ENCODE peak calls at places on chromosomes 3 and 15, in eight cellular contexts. E, Z, K, X, C, Y, W and O are unnamed samples.

GRCh38 chr15:34365073-34365825 is 1.7 kb downstream of the LPCAT4 start:
- DNase-seq in W (no peak), Y (no peak), Z (peak), X (no peak), C (no peak), K (no peak), E (no peak), O (no peak)

GRCh38 chr3:194691481-194692281 is 6.0 kb downstream of the FAM43A start:
- DNase-seq in X (no peak), K (no peak), Y (no peak), E (peak), W (no peak), C (no peak), Z (no peak), O (no peak)

GRCh38 chr15:61157933-61158332 is 71.2 kb downstream of the RORA start:
- DNase-seq in Y (no peak), Z (peak), C (no peak), K (no peak), W (peak), E (no peak), X (peak), O (peak)

GRCh38 chr3:161274691-161275298 is 53.7 kb downstream of the NMD3 start:
- DNase-seq in Y (no peak), E (no peak), W (peak), Z (peak), X (no peak), C (peak), K (peak), O (no peak)

GRCh38 chr3:13517253-13517977 is 31.5 kb upstream of the FBLN2 start:
- DNase-seq in K (no peak), Z (peak), E (no peak), W (no peak), X (peak), C (no peak), Y (no peak), O (peak)

GRCh38 chr3:8846176-8846575 is 76.8 kb upstream of the OXTR start:
- DNase-seq in K (no peak), X (no peak), E (no peak), W (no peak), Y (no peak), Z (no peak), C (no peak), O (no peak)

GRCh38 chr3:47634996-47635395 is 56.3 kb upstream of the CSPG5 start:
- DNase-seq in Y (no peak), Z (no peak), W (no peak), C (no peak), X (no peak), K (no peak), E (no peak), O (no peak)

GRCh38 chr3:103308921-103309320 is 874.1 kb downstream of the ZPLD1 start:
- DNase-seq in W (no peak), X (no peak), K (no peak), E (no peak), C (no peak), Z (no peak), Y (no peak), O (no peak)

GRCh38 chr15:101252836-101253235 is 988 bp upstream of the CHSY1 start:
- DNase-seq in C (no peak), E (no peak), Z (no peak), K (no peak), X (no peak), Y (no peak), W (no peak), O (no peak)

GRCh38 chr3:137032465-137033120 is 74.8 kb downstream of the IL20RB start:
- DNase-seq in W (peak), C (peak), K (peak), Y (peak), E (peak), Z (peak), X (peak), O (peak)

GRCh38 chr3:69748503-69748902 is 9.2 kb downstream of the MITF start:
- DNase-seq in X (no peak), Y (no peak), C (no peak), W (no peak), Z (no peak), K (no peak), E (no peak), O (no peak)

GRCh38 chr3:148101061-148101460 is 596.6 kb upstream of the AGTR1 start:
- DNase-seq in C (peak), Y (no peak), K (no peak), W (no peak), Z (no peak), E (no peak), X (no peak), O (no peak)
- H3K4me3 ChIP-seq in C (no peak), Y (no peak), K (no peak), W (no peak), Z (no peak), E (no peak), X (no peak), O (no peak)

DNA sequence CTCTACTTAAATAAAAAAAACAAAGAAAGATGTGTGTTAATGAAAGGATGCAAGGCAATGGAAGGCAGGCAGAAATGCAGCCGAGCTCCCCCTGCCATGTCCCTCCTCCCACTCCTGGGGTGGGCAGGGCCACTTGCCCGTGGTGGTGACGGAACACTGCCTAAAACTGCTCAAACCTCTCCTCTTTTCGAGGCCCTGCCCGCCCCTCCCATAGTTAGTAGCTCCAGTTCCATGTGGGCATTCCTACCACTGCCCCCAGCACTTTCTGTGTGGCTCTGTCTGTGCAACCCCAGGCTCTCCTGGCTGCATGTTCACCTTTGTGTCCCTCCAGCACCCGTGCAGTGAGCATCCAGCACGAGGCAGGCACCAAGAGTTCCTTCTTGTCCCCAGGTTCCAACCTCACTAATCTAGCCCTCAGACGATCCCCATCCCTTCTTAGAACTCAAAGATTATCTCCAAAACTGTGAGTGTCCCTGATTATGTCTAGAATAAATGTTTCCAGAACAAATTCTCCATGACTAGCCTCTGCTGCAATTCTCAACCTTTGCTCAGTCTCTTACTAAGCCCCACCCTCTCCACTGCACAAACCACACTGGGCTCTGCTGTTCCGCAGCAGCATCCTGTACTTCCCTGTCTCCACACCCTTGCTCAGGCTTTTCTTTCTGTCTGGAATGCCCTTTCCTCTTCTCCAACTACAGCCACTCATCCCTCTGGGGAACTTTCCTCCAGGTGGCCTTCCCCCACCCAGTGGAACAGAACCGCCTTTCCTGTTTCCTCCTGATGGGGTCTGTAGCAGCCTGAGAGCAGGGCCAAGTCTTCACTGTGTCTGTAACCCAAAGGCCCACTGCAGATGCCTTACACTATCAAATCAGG is 32.6 kb upstream of the SPTBN5 start:
- DNase-seq in E (peak), C (no peak), W (peak), Y (no peak), K (no peak), X (no peak), Z (no peak), O (no peak)
- TF ChIP-seq POLR2A in E (no peak), C (no peak), W (peak), Y (no peak), K (no peak), X (no peak), Z (no peak), O (no peak)

GRCh38 chr3:183210862-183211341 is 42.2 kb upstream of the B3GNT5 start:
- DNase-seq in X (no peak), C (no peak), Z (peak), K (no peak), Y (no peak), E (no peak), W (no peak), O (no peak)
- H3K4me3 ChIP-seq in X (no peak), C (no peak), Z (no peak), K (no peak), Y (no peak), E (no peak), W (no peak), O (no peak)

DNA sequence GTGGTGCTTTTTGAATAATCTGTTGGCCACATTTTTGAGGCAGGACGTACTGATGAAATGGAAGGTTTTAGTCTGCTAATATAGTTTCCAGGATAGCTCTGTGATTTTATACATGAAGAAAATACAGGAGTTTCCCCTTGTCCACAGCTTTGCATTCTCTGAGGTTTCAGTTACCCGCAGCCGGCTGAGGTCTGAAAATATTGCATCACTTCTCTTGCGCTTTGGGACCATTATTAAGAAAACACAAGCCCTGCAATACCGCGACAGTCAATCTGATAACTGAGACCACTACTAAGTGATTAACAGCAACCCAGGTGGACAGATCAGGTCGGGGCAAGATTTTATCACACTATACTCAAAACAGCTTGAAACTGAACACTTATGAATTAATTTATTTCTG is 33.0 kb downstream of the BLM start:
- DNase-seq in E (no peak), W (no peak), X (no peak), C (no peak), Y (no peak), Z (no peak), K (no peak), O (no peak)
- TF ChIP-seq POLR2A in E (no peak), W (no peak), X (no peak), C (no peak), Y (no peak), Z (no peak), K (no peak), O (no peak)

DNA sequence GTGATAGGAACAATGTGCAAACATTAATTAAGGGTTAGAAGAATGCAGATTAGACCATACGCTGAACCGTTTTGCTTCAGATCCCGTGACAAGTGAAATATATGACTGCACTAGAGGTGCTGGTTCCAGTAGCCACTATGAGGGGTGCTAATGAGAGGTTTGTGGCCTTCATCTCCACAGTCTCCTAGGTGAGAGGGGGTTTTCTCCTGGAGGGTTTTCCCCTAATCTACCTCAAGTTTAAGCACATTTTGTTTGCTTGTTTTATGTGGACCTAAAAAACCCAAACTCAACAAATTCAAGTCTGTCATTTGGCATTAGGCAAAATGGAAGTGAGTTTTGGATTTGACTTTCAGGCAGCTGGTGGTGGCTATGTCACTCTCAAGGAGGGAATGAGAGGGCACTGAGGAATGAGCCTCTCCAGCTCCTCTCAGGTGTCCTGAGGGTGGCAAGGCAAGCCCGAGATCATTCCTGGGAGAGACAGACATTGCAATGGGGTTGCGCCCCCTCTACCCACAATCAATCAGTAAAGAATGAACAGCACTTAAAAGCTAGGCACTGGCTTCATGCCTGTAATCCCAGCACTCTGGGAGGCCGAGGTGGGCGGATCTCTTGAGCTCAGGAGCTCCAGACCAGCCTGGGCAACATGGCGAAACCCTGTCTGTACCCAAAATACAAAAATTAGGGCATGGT is 13.9 kb upstream of the SHF start:
- DNase-seq in C (no peak), K (no peak), X (no peak), W (no peak), Y (no peak), E (no peak), Z (no peak), O (no peak)
- H3K4me3 ChIP-seq in C (no peak), K (peak), X (no peak), W (no peak), Y (no peak), E (peak), Z (no peak), O (no peak)

DNA sequence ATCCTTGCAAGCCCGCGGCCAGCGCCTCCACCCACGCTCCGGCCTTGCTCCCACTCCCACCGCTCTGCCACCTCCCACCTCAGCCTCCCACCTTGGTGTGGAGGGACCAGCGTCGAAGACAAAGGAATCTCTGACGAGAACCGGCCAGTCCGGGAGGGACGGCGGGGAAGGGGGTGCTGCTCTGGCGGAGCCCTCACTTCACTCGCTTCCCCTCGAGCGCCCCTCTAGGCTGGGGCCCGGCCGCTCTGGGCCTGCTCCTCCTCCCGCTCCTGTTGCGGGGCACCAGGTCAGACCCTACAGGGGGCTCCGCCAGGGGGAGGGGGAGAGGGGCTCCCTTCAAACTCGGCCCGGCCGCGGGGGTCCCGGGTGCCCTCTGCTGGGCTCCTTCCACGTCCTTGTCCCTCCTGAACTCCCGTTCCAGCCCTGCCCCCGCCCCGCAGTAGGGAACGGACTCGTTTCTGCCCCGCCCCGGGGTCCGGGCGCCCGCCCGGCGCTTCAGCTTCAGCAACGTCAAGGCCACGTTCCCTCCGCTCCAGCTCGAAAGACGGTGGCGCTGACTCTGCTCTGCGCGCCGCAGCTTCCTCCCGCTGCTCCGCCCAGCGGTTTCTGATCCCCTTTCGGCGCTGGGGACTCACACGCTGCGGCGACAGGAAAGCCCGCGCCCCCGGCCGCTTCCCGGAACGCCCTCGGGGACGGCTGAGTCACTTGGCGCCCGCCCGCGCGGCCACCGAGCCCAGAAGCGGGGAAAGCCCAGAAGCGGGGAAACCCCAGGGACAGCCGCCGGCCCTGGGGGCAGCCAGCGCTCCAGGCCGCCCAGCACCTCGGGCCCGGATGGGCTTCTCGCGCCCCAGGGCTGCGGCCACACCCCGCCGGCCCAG is 28.6 kb downstream of the ARHGAP31 start:
- DNase-seq in E (peak), Y (peak), K (peak), Z (peak), C (peak), X (peak), W (peak), O (peak)
- TF ChIP-seq POLR2A in E (no peak), Y (peak), K (peak), Z (no peak), C (peak), X (peak), W (peak), O (no peak)

GRCh38 chr15:98874773-98875172 is 132.8 kb downstream of the PGPEP1L start:
- DNase-seq in Z (no peak), C (no peak), E (no peak), X (no peak), W (no peak), Y (no peak), K (no peak), O (no peak)
- H3K4me3 ChIP-seq in Z (no peak), C (no peak), E (no peak), X (no peak), W (no peak), Y (peak), K (no peak), O (no peak)

GRCh38 chr3:67076607-67077006 is 78.5 kb downstream of the KBTBD8 start:
- DNase-seq in E (no peak), W (no peak), K (no peak), C (no peak), X (no peak), Z (no peak), Y (no peak), O (no peak)
- TF ChIP-seq POLR2A in E (no peak), W (no peak), K (no peak), C (no peak), X (no peak), Z (no peak), Y (no peak), O (no peak)

DNA sequence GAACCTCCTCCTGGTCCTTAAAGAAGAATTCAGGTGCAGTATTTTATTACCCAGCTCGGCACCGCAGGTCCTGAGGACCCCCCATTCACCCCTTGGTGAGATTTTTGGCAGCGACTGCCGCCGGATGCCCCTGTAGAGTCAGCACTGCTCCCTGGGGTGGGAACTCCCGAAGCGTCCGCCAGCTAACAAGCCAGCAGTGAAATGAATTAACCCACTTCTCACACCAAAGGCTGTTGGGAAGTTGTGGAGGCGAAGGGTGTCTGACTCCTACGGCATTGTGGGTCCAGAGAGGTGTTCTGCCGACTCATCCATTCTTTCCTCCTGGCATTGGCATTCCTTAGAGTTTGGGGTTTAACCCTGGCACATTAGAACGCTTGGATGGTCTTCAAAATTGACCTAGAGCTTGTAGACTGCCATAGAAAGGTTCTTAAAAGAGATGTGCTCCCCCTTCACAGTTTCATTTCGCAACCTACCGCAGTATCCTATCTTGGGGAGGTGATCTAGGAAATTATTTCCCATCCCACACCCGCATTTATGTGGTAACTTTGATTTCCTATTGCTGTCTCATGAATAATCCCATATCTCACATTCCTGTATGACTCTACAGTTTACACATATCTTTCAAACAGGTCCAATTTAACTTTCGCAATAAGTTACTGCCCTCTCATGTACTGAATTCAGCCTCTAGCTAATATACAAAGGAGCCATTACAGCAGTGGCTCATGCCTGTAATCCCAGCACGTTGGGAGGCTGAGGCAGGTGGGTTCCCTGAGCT is 879 bp upstream of the EIF5A2 start:
- DNase-seq in K (no peak), W (no peak), X (no peak), Y (peak), C (peak), Z (peak), E (no peak), O (peak)
- H3K4me3 ChIP-seq in K (peak), W (no peak), X (peak), Y (peak), C (no peak), Z (no peak), E (no peak), O (no peak)

DNA sequence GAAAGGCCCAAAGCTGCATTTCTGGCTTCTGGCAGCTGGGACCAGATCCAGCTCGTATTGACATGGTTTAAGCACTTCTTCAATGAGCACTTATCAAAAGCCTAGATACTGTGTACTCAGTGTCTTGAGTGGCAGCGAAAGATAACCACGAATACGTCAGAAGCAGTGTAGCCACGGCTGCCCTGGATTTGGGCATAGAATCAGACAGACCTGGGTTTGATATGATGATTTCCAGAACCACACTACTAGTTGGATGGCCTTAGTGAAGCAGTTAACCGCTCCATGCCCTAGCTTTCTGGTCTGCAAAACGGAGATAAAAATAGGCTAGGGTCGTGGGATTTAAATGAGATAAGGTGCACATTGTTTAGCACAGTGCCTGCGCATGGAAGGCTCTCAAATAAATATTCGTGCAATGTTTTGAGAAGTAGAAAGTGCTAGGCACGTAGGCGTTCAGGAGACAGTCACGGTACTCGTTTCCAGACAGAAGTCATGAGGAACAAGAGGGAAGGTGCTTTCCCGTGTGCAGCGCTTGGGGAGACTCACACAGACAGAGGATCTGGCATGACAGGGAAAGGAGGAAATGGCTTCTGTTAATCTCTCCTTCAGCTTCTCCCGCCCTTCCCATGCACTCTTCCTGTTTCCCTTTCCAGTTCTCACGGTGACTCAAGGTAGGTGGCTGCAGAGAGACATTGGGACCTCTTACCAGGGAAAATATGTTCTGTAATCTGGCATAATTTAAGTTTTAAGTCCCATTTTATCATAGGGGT is 70.3 kb downstream of the CCNL1 start:
- DNase-seq in X (peak), E (peak), C (peak), Z (peak), W (peak), Y (no peak), K (no peak), O (peak)
- TF ChIP-seq POLR2A in X (no peak), E (no peak), C (no peak), Z (no peak), W (peak), Y (no peak), K (no peak), O (no peak)